ENCODE peak calls at places on chromosomes 1 and 21, in six cellular contexts. R is transverse colon; T is activated naive CD4-positive, alpha-beta T cell treated with anti-CD3 and anti-CD28 coated beads, Interleukin-2, amount 50 U/mL, for 16 hours; M is GM19239; Z is NCI-H1105 treated with DMSO at 0.1 percent for 48 hours; F is Right ventricle myocardium superior. N is an unnamed sample.

GRCh38 chr21:34884346-34884929 is 164.7 kb downstream of the RUNX1 start:
- DNase-seq in R (no peak), T (no peak), M (no peak), Z (no peak), F (no peak), N (no peak)

GRCh38 chr1:185520188-185520935 is 203.3 kb upstream of the IVNS1ABP start:
- DNase-seq in R (no peak), T (no peak), M (no peak), Z (no peak), F (no peak), N (no peak)

GRCh38 chr1:213783898-213784297 is 203.9 kb upstream of the PROX1 start:
- DNase-seq in R (no peak), T (no peak), M (no peak), Z (peak; percentile 63), F (no peak), N (no peak)

GRCh38 chr1:98104285-98104684 is 183.5 kb upstream of the DPYD start:
- DNase-seq in R (no peak), T (no peak), M (no peak), Z (no peak), F (no peak), N (no peak)

GRCh38 chr1:9721606-9722377 is 70.3 kb downstream of the PIK3CD start:
- DNase-seq in R (peak; percentile 48), T (peak; percentile 84), M (peak; percentile 43), Z (peak; percentile 24), F (no peak), N (peak; percentile 85)

GRCh38 chr1:171245458-171246064 is 2.7 kb upstream of the FMO1 start:
- DNase-seq in R (peak; percentile 28), T (no peak), M (peak; percentile 40), Z (no peak), F (no peak), N (no peak)

GRCh38 chr1:56676571-56677035 is 31.5 kb downstream of the PRKAA2 start:
- DNase-seq in R (no peak), T (no peak), M (no peak), Z (no peak), F (no peak), N (no peak)

GRCh38 chr21:45880097-45881068 is 101.2 kb upstream of the COL6A1 start:
- DNase-seq in R (peak; percentile 64), T (peak; percentile 69), M (peak; percentile 70), Z (peak; percentile 28), F (peak; percentile 83), N (peak; percentile 81)

GRCh38 chr1:234212764-234213406 is 160.4 kb upstream of the COA6 start:
- DNase-seq in R (no peak), T (peak; percentile 45), M (peak; percentile 59), Z (peak; percentile 59), F (no peak), N (peak; percentile 52)

GRCh38 chr1:92910081-92910480 is 51.2 kb downstream of the DIPK1A start:
- DNase-seq in R (no peak), T (no peak), M (no peak), Z (no peak), F (no peak), N (no peak)

GRCh38 chr1:157114183-157115121 is 14.8 kb upstream of the ETV3L start:
- DNase-seq in R (no peak), T (no peak), M (no peak), Z (no peak), F (no peak), N (no peak)

GRCh38 chr1:26775666-26776065 is 12.1 kb upstream of the PIGV start:
- DNase-seq in R (no peak), T (no peak), M (no peak), Z (no peak), F (no peak), N (no peak)

GRCh38 chr1:157577420-157577819 is 20.5 kb downstream of the FCRL4 start:
- DNase-seq in R (no peak), T (no peak), M (no peak), Z (no peak), F (no peak), N (no peak)

GRCh38 chr1:1063945-1064831 is 9.9 kb downstream of the RNF223 start:
- DNase-seq in R (peak; percentile 76), T (peak; percentile 88), M (peak; percentile 96), Z (peak; percentile 18), F (peak; percentile 75), N (peak; percentile 97)

N was measured in stimulated activated effector memory CD8-positive, alpha-beta T cell treated with anti-CD3 and anti-CD28 coated beads, Interleukin-12 subunit alpha, Interleukin-12 subunit beta, amount 100 ng/mL, for 72 hours.